ENCODE peak calls at places on chromosomes 5 and 9, in four cellular contexts. S is CD8-positive, alpha-beta T cell; K is ovary; X is transverse colon. F is an unnamed sample.

GRCh38 chr5:176162206-176162605 is 76.0 kb upstream of the SIMC1 start:
- DNase-seq in K (peak; percentile 61), S (no peak), X (no peak), F (no peak)

GRCh38 chr5:149397530-149397929 is 18.4 kb upstream of the IL17B start:
- DNase-seq in X (no peak), K (no peak), S (no peak), F (no peak)

GRCh38 chr9:99411479-99412100 is 189.5 kb downstream of the SEC61B start:
- DNase-seq in S (no peak), X (no peak), K (no peak), F (no peak)

GRCh38 chr9:72623156-72623555 is 101.7 kb downstream of the TMC1 start:
- DNase-seq in K (no peak), X (no peak), S (no peak), F (peak; percentile 44)

GRCh38 chr9:129273941-129274709 is 96.1 kb upstream of the IER5L start:
- DNase-seq in S (no peak), K (peak; percentile 8), X (no peak), F (no peak)

GRCh38 chr5:124922255-124922975 is 176.0 kb upstream of the ZNF608 start:
- DNase-seq in K (no peak), X (no peak), S (no peak), F (no peak)

GRCh38 chr5:160021818-160022446 is 13.0 kb downstream of the TTC1 start:
- DNase-seq in K (peak; percentile 65), S (peak; percentile 16), X (peak; percentile 62), F (peak; percentile 71)

GRCh38 chr5:32683125-32683524 is 28.0 kb upstream of the NPR3 start:
- DNase-seq in S (no peak), K (no peak), X (no peak), F (no peak)

GRCh38 chr5:173581408-173582197 is 34.8 kb downstream of the BOD1 start:
- DNase-seq in X (peak; percentile 19), S (peak; percentile 24), K (no peak), F (peak; percentile 64)

GRCh38 chr5:102956599-102956998 is 163.3 kb downstream of the GIN1 start:
- DNase-seq in X (no peak), S (no peak), K (no peak), F (no peak)

GRCh38 chr5:107456281-107456715 is 214.4 kb downstream of the EFNA5 start:
- DNase-seq in X (no peak), S (no peak), K (no peak), F (peak; percentile 75)

GRCh38 chr5:115494570-115495289 is 49.8 kb downstream of the FEM1C start:
- DNase-seq in S (no peak), K (no peak), X (no peak), F (no peak)

GRCh38 chr9:88898033-88898432 is 93.2 kb upstream of the S1PR3 start:
- DNase-seq in K (no peak), X (no peak), S (no peak), F (no peak)

GRCh38 chr5:173925449-173926071 is 37.4 kb downstream of the CPEB4 start:
- DNase-seq in K (peak; percentile 57), S (peak; percentile 21), X (peak; percentile 55), F (peak; percentile 36)

DNA sequence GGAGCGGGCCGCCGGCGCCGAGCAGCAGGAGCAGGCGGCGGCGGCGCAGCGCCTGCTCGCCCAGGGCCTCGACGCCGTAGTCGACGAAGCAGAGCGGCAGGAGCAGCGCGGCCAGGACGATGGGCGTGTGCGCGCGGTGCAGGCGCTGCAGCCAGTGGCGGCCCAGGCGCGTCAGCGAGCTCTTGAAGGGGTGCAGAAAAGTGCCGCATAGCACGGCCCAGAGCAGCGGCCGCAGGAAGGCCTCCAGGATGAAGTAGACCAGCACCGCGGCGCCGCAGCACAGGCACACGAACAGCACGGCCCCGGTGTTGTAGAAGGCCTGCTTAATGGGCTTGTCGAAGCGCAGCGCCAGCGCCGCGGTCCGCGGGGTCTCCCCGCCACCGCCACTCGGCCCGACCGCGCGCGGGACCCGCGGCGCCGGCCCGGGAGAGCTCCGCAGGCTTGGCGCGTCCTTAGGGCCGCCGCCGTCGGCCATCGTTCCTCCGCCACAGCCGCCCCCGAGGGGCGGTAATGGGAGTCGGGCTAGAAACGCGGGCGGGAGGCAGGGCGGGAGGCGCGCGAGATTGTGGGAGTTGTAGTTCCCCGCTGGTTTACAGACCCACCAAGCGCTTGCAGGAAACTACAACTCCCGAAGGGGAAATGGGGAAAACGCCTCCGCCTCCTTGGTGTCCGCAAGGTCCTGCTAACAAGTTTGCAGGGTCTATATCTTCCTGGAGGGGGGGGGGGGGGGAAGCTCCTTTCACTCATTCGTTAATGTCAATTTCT is at the start of gene TMEM245:
- DNase-seq in S (peak; percentile 91), K (peak; percentile 97), X (peak; percentile 97), F (peak; percentile 99)
- TF ChIP-seq CTCF in S (no peak), K (peak; percentile 12), X (no peak), F (no peak)

DNA sequence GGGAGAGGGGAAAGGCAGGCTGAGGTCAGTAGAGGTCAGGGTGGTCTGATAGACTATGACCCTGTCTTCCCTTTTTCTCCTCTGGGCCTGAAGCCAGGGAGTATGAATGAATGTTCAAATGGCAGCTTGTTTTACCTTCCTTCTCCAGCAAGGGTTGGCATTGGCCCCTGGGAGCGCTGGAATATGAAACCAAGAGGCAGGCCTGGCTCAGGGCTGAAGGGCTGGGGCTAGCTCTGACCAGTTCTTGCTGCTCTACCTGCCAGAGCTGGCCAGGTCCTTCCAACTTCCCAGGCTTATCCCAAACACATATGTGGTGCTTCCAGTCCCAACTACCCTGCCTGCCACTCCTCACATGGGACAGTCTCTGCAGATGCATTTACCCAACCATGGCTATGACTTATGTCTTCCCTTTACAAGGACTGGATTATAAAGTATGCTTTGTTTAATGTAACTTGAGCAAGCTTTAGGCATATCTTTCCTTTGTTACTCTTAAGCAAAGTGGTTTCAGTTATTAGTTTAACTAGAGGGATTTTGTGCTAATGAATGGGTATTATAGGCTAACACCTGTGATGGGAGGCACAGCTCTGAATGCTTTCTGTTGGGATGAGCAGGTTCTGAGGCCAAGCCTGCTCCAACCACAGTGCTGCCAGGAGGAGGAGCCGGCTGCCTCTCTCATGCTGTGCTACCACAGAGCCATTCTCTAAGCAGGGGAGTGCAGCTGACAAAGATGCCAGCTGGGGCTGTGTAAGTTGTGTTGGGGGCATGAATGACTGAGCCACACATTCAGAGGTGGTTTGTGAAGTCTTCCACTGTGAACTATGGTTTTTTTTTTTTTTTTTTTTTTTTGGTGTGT is 6.1 kb downstream of the CCNI2 start:
- DNase-seq in S (no peak), X (peak; percentile 8), K (no peak), F (no peak)
- TF ChIP-seq CTCF in S (no peak), X (no peak), K (no peak), F (no peak)

GRCh38 chr9:69223605-69224004 is 49.5 kb downstream of the TJP2 start:
- DNase-seq in S (no peak), K (peak; percentile 51), X (no peak), F (peak; percentile 69)
- TF ChIP-seq CTCF in S (no peak), K (peak; percentile 32), X (peak; percentile 60), F (peak; percentile 60)

DNA sequence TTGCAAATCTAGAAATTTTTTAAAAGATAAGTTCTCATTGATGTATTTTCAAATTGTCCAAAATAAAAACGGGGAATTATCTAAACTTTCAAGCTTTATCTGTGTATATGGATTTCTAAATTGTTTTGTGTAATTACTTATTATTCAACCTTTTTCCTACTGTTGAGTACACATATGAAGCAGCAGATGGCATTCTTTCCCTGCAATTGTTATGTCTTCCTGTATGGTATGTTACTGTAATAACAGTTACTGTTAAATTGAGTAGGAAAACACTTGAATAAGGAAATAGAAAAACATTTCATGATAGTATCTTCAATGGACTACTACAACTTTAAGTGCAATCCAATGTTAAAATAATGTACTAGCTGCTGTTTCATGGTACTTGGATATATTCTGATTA is 124.8 kb downstream of the RANBP17 start:
- DNase-seq in X (no peak), S (no peak), K (no peak), F (no peak)
- TF ChIP-seq CTCF in X (no peak), S (no peak), K (no peak), F (no peak)

DNA sequence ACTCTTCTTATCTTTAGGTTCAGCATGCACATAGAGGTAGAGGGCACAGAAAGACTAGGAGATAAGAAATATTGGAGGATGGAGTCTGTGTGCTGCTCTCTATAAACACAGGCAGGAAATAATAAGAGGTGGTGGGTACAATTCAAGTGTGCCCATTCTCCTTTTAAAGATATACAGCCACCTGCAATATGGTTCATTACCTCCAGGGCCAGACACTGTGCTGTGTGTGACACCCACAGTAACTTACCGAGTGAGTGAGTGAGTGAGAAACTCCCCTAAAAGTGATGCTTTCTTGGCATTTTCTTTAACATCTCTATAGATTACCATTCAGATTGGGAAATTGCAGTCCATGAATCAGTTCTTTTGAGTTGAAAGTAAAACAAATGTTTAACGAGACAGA is 311.8 kb upstream of the KCNN2 start:
- DNase-seq in K (no peak), S (no peak), X (no peak), F (no peak)
- TF ChIP-seq CTCF in K (no peak), S (no peak), X (no peak), F (no peak)

DNA sequence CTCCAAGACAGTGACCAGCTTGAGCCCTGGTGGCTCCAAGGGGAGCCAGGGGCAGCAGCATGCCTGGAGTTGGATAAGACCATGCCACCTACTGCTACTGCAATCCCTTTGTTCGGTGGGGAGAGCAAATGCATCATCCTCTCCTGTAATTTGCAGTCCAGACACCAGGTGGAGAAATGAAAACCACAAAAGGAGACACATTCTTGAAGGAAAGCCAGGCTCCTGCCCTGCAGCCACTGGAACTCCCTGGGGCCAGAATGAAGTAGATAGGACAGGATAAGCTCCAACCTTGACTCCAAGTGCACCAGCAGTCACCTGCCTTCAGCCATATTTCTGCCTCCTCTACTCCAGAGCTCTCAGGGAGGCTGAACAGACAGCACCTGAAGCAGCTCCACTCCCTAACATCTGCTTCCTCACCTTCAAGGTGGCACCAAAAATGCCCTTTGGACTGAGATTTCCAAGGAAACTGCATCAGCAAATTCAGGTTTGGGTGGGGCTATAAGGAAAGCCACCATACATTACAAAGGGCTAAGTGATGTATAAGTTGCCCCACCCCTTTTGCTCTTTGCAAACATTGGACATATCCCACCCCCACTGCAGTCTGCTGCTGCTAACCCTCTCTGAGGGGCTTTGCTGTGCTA is 65.0 kb upstream of the IQGAP2 start:
- DNase-seq in S (peak; percentile 19), K (no peak), X (peak; percentile 49), F (peak; percentile 92)
- TF ChIP-seq CTCF in S (peak; percentile 35), K (no peak), X (peak; percentile 50), F (no peak)